ENCODE peak calls at places on chromosomes 4 and X, in ten cellular contexts. One of them, this sample, is unnamed.

GRCh38 chr4:6424425-6424824 is 48.0 kb downstream of the PPP2R2C start:
- DNase-seq in tibial artery: no peak
- DNase-seq in mucosa of descending colon: no peak
- DNase-seq in upper lobe of right lung: no peak
- DNase-seq in BJ: no peak
- DNase-seq in fibroblast of the aortic adventitia: no peak
- DNase-seq in IMR-90: no peak
- DNase-seq in heart right ventricle: no peak
- DNase-seq in kidney epithelial cell: no peak
- DNase-seq in aorta: no peak
- DNase-seq in this sample: no peak

GRCh38 chr4:23135792-23136645 is 443.3 kb downstream of the GBA3 start:
- DNase-seq in fibroblast of the aortic adventitia: peak
- DNase-seq in kidney epithelial cell: peak
- DNase-seq in tibial artery: no peak
- DNase-seq in mucosa of descending colon: no peak
- DNase-seq in upper lobe of right lung: no peak
- DNase-seq in IMR-90: peak
- DNase-seq in heart right ventricle: peak
- DNase-seq in BJ: no peak
- DNase-seq in aorta: no peak
- DNase-seq in this sample: peak

GRCh38 chr4:83231620-83232056 is 53.0 kb downstream of the COQ2 start:
- DNase-seq in fibroblast of the aortic adventitia: no peak
- DNase-seq in kidney epithelial cell: no peak
- DNase-seq in aorta: no peak
- DNase-seq in IMR-90: no peak
- DNase-seq in mucosa of descending colon: no peak
- DNase-seq in upper lobe of right lung: no peak
- DNase-seq in heart right ventricle: no peak
- DNase-seq in tibial artery: no peak
- DNase-seq in BJ: no peak
- DNase-seq in this sample: peak

GRCh38 chr4:46270986-46271596 is 118.8 kb downstream of the GABRA2 start:
- DNase-seq in BJ: no peak
- DNase-seq in aorta: no peak
- DNase-seq in fibroblast of the aortic adventitia: no peak
- DNase-seq in upper lobe of right lung: no peak
- DNase-seq in mucosa of descending colon: no peak
- DNase-seq in tibial artery: no peak
- DNase-seq in heart right ventricle: no peak
- DNase-seq in IMR-90: peak
- DNase-seq in kidney epithelial cell: no peak
- DNase-seq in this sample: peak

GRCh38 chrX:11908371-11908770 is 150.3 kb downstream of the MSL3 start:
- DNase-seq in BJ: no peak
- DNase-seq in mucosa of descending colon: no peak
- DNase-seq in IMR-90: no peak
- DNase-seq in kidney epithelial cell: no peak
- DNase-seq in heart right ventricle: no peak
- DNase-seq in upper lobe of right lung: no peak
- DNase-seq in tibial artery: no peak
- DNase-seq in fibroblast of the aortic adventitia: peak
- DNase-seq in aorta: no peak
- DNase-seq in this sample: peak

GRCh38 chrX:114797494-114797893 is 213.6 kb downstream of the HTR2C start:
- DNase-seq in heart right ventricle: no peak
- DNase-seq in IMR-90: no peak
- DNase-seq in aorta: no peak
- DNase-seq in kidney epithelial cell: no peak
- DNase-seq in mucosa of descending colon: no peak
- DNase-seq in upper lobe of right lung: no peak
- DNase-seq in tibial artery: no peak
- DNase-seq in BJ: no peak
- DNase-seq in fibroblast of the aortic adventitia: no peak
- DNase-seq in this sample: no peak

GRCh38 chr4:182189107-182189878 is 53.9 kb upstream of the TENM3 start:
- DNase-seq in IMR-90: peak
- DNase-seq in tibial artery: no peak
- DNase-seq in aorta: no peak
- DNase-seq in heart right ventricle: no peak
- DNase-seq in mucosa of descending colon: no peak
- DNase-seq in kidney epithelial cell: peak
- DNase-seq in upper lobe of right lung: no peak
- DNase-seq in fibroblast of the aortic adventitia: peak
- DNase-seq in BJ: peak
- DNase-seq in this sample: peak

GRCh38 chr4:42488114-42488513 is 90.8 kb downstream of the SHISA3 start:
- DNase-seq in fibroblast of the aortic adventitia: no peak
- DNase-seq in kidney epithelial cell: no peak
- DNase-seq in BJ: no peak
- DNase-seq in tibial artery: no peak
- DNase-seq in upper lobe of right lung: no peak
- DNase-seq in heart right ventricle: no peak
- DNase-seq in IMR-90: no peak
- DNase-seq in mucosa of descending colon: no peak
- DNase-seq in aorta: no peak
- DNase-seq in this sample: no peak

GRCh38 chr4:56976283-56976877 is 1.0 kb downstream of the NOA1 start:
- DNase-seq in BJ: no peak
- DNase-seq in aorta: peak
- DNase-seq in mucosa of descending colon: no peak
- DNase-seq in kidney epithelial cell: no peak
- DNase-seq in upper lobe of right lung: peak
- DNase-seq in tibial artery: no peak
- DNase-seq in fibroblast of the aortic adventitia: no peak
- DNase-seq in heart right ventricle: no peak
- DNase-seq in IMR-90: no peak
- DNase-seq in this sample: peak

GRCh38 chrX:34653811-34654210 is 3.3 kb downstream of the TMEM47 start:
- DNase-seq in BJ: no peak
- DNase-seq in mucosa of descending colon: no peak
- DNase-seq in heart right ventricle: no peak
- DNase-seq in IMR-90: no peak
- DNase-seq in kidney epithelial cell: no peak
- DNase-seq in fibroblast of the aortic adventitia: no peak
- DNase-seq in tibial artery: no peak
- DNase-seq in upper lobe of right lung: no peak
- DNase-seq in aorta: no peak
- DNase-seq in this sample: peak

GRCh38 chr4:39732728-39733127 is 34.8 kb downstream of the UBE2K start:
- DNase-seq in heart right ventricle: no peak
- DNase-seq in fibroblast of the aortic adventitia: peak
- DNase-seq in kidney epithelial cell: peak
- DNase-seq in mucosa of descending colon: no peak
- DNase-seq in aorta: no peak
- DNase-seq in IMR-90: peak
- DNase-seq in upper lobe of right lung: no peak
- DNase-seq in tibial artery: no peak
- DNase-seq in BJ: peak
- DNase-seq in this sample: peak

GRCh38 chr4:11904117-11904535 is 475.4 kb upstream of the HS3ST1 start:
- DNase-seq in IMR-90: no peak
- DNase-seq in upper lobe of right lung: no peak
- DNase-seq in heart right ventricle: peak
- DNase-seq in kidney epithelial cell: no peak
- DNase-seq in aorta: peak
- DNase-seq in fibroblast of the aortic adventitia: peak
- DNase-seq in BJ: no peak
- DNase-seq in tibial artery: peak
- DNase-seq in mucosa of descending colon: peak
- DNase-seq in this sample: no peak

GRCh38 chr4:163663454-163664225 is 169.2 kb downstream of the TMA16 start:
- DNase-seq in tibial artery: no peak
- DNase-seq in heart right ventricle: no peak
- DNase-seq in aorta: no peak
- DNase-seq in fibroblast of the aortic adventitia: no peak
- DNase-seq in BJ: no peak
- DNase-seq in IMR-90: no peak
- DNase-seq in kidney epithelial cell: no peak
- DNase-seq in mucosa of descending colon: no peak
- DNase-seq in upper lobe of right lung: no peak
- DNase-seq in this sample: no peak

GRCh38 chr4:163665521-163666334 is 171.2 kb downstream of the TMA16 start:
- DNase-seq in mucosa of descending colon: no peak
- DNase-seq in IMR-90: no peak
- DNase-seq in tibial artery: no peak
- DNase-seq in kidney epithelial cell: no peak
- DNase-seq in upper lobe of right lung: no peak
- DNase-seq in fibroblast of the aortic adventitia: no peak
- DNase-seq in BJ: no peak
- DNase-seq in aorta: no peak
- DNase-seq in heart right ventricle: no peak
- DNase-seq in this sample: no peak

GRCh38 chr4:163662761-163663160 is 168.3 kb downstream of the TMA16 start:
- DNase-seq in upper lobe of right lung: no peak
- DNase-seq in BJ: no peak
- DNase-seq in tibial artery: no peak
- DNase-seq in kidney epithelial cell: no peak
- DNase-seq in mucosa of descending colon: no peak
- DNase-seq in IMR-90: no peak
- DNase-seq in heart right ventricle: no peak
- DNase-seq in aorta: no peak
- DNase-seq in fibroblast of the aortic adventitia: no peak
- DNase-seq in this sample: no peak

DNA sequence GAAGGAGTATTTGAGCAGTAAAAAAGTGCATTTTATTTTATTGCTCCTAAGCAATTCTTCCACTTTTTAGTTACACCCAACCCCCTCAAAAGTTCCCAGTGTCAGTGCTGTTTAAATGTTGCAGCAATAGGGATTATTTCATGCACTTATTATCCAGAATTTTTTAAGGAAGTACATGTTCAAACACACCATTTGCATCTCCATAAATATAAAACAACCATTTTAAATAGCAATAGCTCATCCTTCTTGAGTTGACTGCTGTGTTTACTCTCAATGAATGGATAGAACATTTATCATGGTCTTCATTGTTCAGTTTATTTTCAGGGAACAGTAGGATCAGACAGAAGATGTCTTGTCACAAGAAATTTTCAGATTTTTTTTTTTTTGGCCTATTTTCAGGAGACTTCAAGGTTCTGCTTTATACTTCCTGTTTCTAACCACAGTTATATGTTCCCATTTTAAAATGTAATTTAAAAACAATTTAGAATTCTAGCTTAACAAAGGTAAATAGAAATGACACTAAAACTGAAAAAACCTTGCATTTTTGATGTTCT is 171.9 kb downstream of the TMA16 start:
- DNase-seq in IMR-90: no peak
- DNase-seq in upper lobe of right lung: no peak
- DNase-seq in kidney epithelial cell: no peak
- DNase-seq in tibial artery: no peak
- DNase-seq in mucosa of descending colon: no peak
- DNase-seq in aorta: no peak
- DNase-seq in heart right ventricle: no peak
- DNase-seq in BJ: no peak
- DNase-seq in fibroblast of the aortic adventitia: no peak
- DNase-seq in this sample: no peak
- H3K4me3 ChIP-seq in IMR-90: no peak
- H3K4me3 ChIP-seq in upper lobe of right lung: no peak
- H3K4me3 ChIP-seq in kidney epithelial cell: no peak
- H3K4me3 ChIP-seq in tibial artery: no peak
- H3K4me3 ChIP-seq in mucosa of descending colon: no peak
- H3K4me3 ChIP-seq in aorta: no peak
- H3K4me3 ChIP-seq in heart right ventricle: no peak
- H3K4me3 ChIP-seq in BJ: no peak
- H3K4me3 ChIP-seq in fibroblast of the aortic adventitia: no peak
- H3K4me3 ChIP-seq in this sample: no peak

DNA sequence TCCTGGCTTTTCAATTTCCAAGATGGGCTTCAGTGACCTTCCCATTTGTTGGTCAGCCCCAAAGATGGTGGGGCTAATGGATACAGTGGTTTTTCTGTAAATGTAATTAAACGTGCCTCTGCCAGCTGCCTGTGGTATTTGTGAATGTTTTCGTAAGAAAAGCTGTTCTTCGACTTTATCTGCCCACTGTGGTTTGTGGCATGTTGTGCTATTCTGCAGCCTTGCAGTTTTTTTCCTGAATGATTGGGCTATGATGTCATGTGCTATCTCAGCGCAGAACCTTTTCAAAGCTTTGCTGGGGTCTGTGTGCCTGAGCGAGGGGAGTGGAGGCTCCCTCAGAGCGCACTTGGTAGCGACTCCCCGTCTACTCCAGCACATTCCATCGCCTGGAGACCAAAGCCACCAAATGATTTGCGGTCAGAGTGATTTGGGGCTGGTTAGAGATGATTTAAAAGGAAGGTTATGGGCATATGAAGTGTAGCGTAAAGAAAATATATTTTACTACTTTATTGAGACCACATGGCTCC is 137.5 kb downstream of the PALLD start:
- DNase-seq in fibroblast of the aortic adventitia: peak
- DNase-seq in IMR-90: peak
- DNase-seq in kidney epithelial cell: peak
- DNase-seq in upper lobe of right lung: no peak
- DNase-seq in BJ: peak
- DNase-seq in mucosa of descending colon: no peak
- DNase-seq in heart right ventricle: no peak
- DNase-seq in aorta: no peak
- DNase-seq in tibial artery: no peak
- DNase-seq in this sample: peak
- H3K4me3 ChIP-seq in fibroblast of the aortic adventitia: no peak
- H3K4me3 ChIP-seq in IMR-90: peak
- H3K4me3 ChIP-seq in kidney epithelial cell: no peak
- H3K4me3 ChIP-seq in upper lobe of right lung: no peak
- H3K4me3 ChIP-seq in BJ: no peak
- H3K4me3 ChIP-seq in mucosa of descending colon: no peak
- H3K4me3 ChIP-seq in heart right ventricle: peak
- H3K4me3 ChIP-seq in aorta: no peak
- H3K4me3 ChIP-seq in tibial artery: peak
- H3K4me3 ChIP-seq in this sample: peak

DNA sequence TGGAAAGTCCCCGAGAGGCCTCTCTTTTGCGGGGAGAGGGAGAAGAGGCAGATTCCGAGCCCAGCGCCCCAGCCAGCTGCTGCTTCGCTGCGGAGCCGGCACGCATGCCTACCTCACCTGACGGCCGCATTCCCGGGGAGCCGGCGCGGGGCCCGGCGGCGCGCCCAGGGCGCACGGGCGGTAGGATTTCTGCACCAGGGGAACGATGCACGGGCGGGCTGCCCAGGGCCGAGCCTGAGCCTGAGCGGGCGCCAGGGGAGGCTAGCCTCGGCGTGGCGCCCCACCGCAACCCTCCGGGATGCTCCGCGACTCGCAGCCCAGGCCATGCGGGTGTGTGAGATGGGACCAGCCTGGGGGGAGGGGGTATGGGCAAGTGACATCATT is 81.3 kb upstream of the SCML1 start:
- DNase-seq in aorta: no peak
- DNase-seq in mucosa of descending colon: no peak
- DNase-seq in tibial artery: no peak
- DNase-seq in fibroblast of the aortic adventitia: no peak
- DNase-seq in upper lobe of right lung: no peak
- DNase-seq in IMR-90: no peak
- DNase-seq in kidney epithelial cell: no peak
- DNase-seq in heart right ventricle: no peak
- DNase-seq in BJ: no peak
- DNase-seq in this sample: peak
- H3K4me3 ChIP-seq in aorta: peak
- H3K4me3 ChIP-seq in mucosa of descending colon: no peak
- H3K4me3 ChIP-seq in tibial artery: peak
- H3K4me3 ChIP-seq in fibroblast of the aortic adventitia: peak
- H3K4me3 ChIP-seq in upper lobe of right lung: peak
- H3K4me3 ChIP-seq in IMR-90: no peak
- H3K4me3 ChIP-seq in kidney epithelial cell: peak
- H3K4me3 ChIP-seq in heart right ventricle: peak
- H3K4me3 ChIP-seq in BJ: peak
- H3K4me3 ChIP-seq in this sample: peak

GRCh38 chr4:121243476-121243875 is 79.4 kb upstream of the TNIP3 start:
- DNase-seq in IMR-90: peak
- DNase-seq in upper lobe of right lung: no peak
- DNase-seq in fibroblast of the aortic adventitia: no peak
- DNase-seq in BJ: no peak
- DNase-seq in kidney epithelial cell: no peak
- DNase-seq in aorta: no peak
- DNase-seq in tibial artery: no peak
- DNase-seq in mucosa of descending colon: no peak
- DNase-seq in heart right ventricle: no peak
- DNase-seq in this sample: no peak
- H3K4me3 ChIP-seq in IMR-90: peak
- H3K4me3 ChIP-seq in upper lobe of right lung: peak
- H3K4me3 ChIP-seq in fibroblast of the aortic adventitia: no peak
- H3K4me3 ChIP-seq in BJ: peak
- H3K4me3 ChIP-seq in kidney epithelial cell: no peak
- H3K4me3 ChIP-seq in aorta: no peak
- H3K4me3 ChIP-seq in tibial artery: no peak
- H3K4me3 ChIP-seq in mucosa of descending colon: no peak
- H3K4me3 ChIP-seq in heart right ventricle: no peak
- H3K4me3 ChIP-seq in this sample: peak